ENCODE peak calls at places on chromosomes 13 and 19, in four cellular contexts. One of them, this sample, is unnamed.

GRCh38 chr13:110421696-110422395 is 114.8 kb downstream of the COL4A2 start:
- DNase-seq in H9: no peak
- DNase-seq in IMR-90: peak
- DNase-seq in H1: no peak
- DNase-seq in this sample: no peak

GRCh38 chr19:34502582-34503545 is 21.3 kb downstream of the WTIP start:
- DNase-seq in H9: no peak
- DNase-seq in IMR-90: peak
- DNase-seq in H1: peak
- DNase-seq in this sample: no peak

GRCh38 chr13:39415403-39415802 is 187.6 kb downstream of the LHFPL6 start:
- DNase-seq in H9: peak
- DNase-seq in IMR-90: peak
- DNase-seq in H1: no peak
- DNase-seq in this sample: peak

GRCh38 chr13:111549464-111549863 is 229.0 kb downstream of the TEX29 start:
- DNase-seq in H9: no peak
- DNase-seq in IMR-90: no peak
- DNase-seq in H1: no peak
- DNase-seq in this sample: peak

GRCh38 chr13:104773775-104774174 is 1707.6 kb upstream of the SLC10A2 start:
- DNase-seq in H9: no peak
- DNase-seq in IMR-90: peak
- DNase-seq in H1: peak
- DNase-seq in this sample: peak

GRCh38 chr19:34172661-34173144 is 399 bp downstream of the LSM14A start:
- DNase-seq in H9: no peak
- DNase-seq in IMR-90: no peak
- DNase-seq in H1: no peak
- DNase-seq in this sample: no peak

GRCh38 chr19:29771708-29772415 is 39.9 kb upstream of the CCNE1 start:
- DNase-seq in H9: peak
- DNase-seq in IMR-90: peak
- DNase-seq in H1: peak
- DNase-seq in this sample: peak

GRCh38 chr13:99265823-99266426 is 7.7 kb upstream of the GPR18 start:
- DNase-seq in H9: no peak
- DNase-seq in IMR-90: peak
- DNase-seq in H1: no peak
- DNase-seq in this sample: peak

GRCh38 chr19:1134431-1134830 is 30.6 kb downstream of the GPX4 start:
- DNase-seq in H9: no peak
- DNase-seq in IMR-90: no peak
- DNase-seq in H1: no peak
- DNase-seq in this sample: no peak

GRCh38 chr19:55529636-55530230 is 7.2 kb downstream of the SBK2 start:
- DNase-seq in H9: no peak
- DNase-seq in IMR-90: no peak
- DNase-seq in H1: no peak
- DNase-seq in this sample: no peak

GRCh38 chr13:95676100-95676774 is 702 bp upstream of the DNAJC3 start:
- DNase-seq in H9: peak
- DNase-seq in IMR-90: peak
- DNase-seq in H1: no peak
- DNase-seq in this sample: no peak

GRCh38 chr13:30466841-30467252 is 1.1 kb upstream of the HMGB1 start:
- DNase-seq in H9: no peak
- DNase-seq in IMR-90: peak
- DNase-seq in H1: no peak
- DNase-seq in this sample: peak

GRCh38 chr13:76725211-76725610 is 161.0 kb downstream of the KCTD12 start:
- DNase-seq in H9: no peak
- DNase-seq in IMR-90: peak
- DNase-seq in H1: no peak
- DNase-seq in this sample: no peak

GRCh38 chr13:107138987-107139386 is 571.0 kb upstream of the ARGLU1 start:
- DNase-seq in H9: no peak
- DNase-seq in IMR-90: no peak
- DNase-seq in H1: no peak
- DNase-seq in this sample: no peak

GRCh38 chr13:29846475-29847256 is 3.8 kb downstream of the UBL3 start:
- DNase-seq in H9: no peak
- DNase-seq in IMR-90: no peak
- DNase-seq in H1: no peak
- DNase-seq in this sample: no peak

GRCh38 chr13:78593652-78594494 is 9.5 kb downstream of the POU4F1 start:
- DNase-seq in H9: peak
- DNase-seq in IMR-90: no peak
- DNase-seq in H1: peak
- DNase-seq in this sample: peak

GRCh38 chr13:30830638-30830965 is 75.5 kb upstream of the MEDAG start:
- DNase-seq in H9: no peak
- DNase-seq in IMR-90: peak
- DNase-seq in H1: no peak
- DNase-seq in this sample: no peak

GRCh38 chr19:43575156-43575950 is at the start of the genes PINLYP and XRCC1:
- DNase-seq in H9: peak
- DNase-seq in IMR-90: peak
- DNase-seq in H1: peak
- DNase-seq in this sample: peak

GRCh38 chr13:108786578-108787100 is 157.2 kb downstream of the MYO16 start:
- DNase-seq in H9: no peak
- DNase-seq in IMR-90: no peak
- DNase-seq in H1: no peak
- DNase-seq in this sample: no peak

GRCh38 chr13:31951215-31951678 is 80.3 kb upstream of the FRY start:
- DNase-seq in H9: no peak
- DNase-seq in IMR-90: peak
- DNase-seq in H1: no peak
- DNase-seq in this sample: peak

GRCh38 chr13:23570931-23571330 is 719 bp downstream of the TNFRSF19 start:
- DNase-seq in H9: no peak
- DNase-seq in IMR-90: peak
- DNase-seq in H1: no peak
- DNase-seq in this sample: no peak

GRCh38 chr19:55581828-55582223 is 1.2 kb upstream of the ZNF579 start:
- DNase-seq in H9: no peak
- DNase-seq in IMR-90: no peak
- DNase-seq in H1: no peak
- DNase-seq in this sample: peak

GRCh38 chr19:3801412-3802096 is 15.4 kb upstream of the MATK start:
- DNase-seq in H9: peak
- DNase-seq in IMR-90: no peak
- DNase-seq in H1: peak
- DNase-seq in this sample: peak

GRCh38 chr13:104683789-104684188 is 1617.6 kb upstream of the SLC10A2 start:
- DNase-seq in H9: no peak
- DNase-seq in IMR-90: no peak
- DNase-seq in H1: no peak
- DNase-seq in this sample: peak

GRCh38 chr13:33045829-33046592 is 29.8 kb downstream of the KL start:
- DNase-seq in H9: no peak
- DNase-seq in IMR-90: no peak
- DNase-seq in H1: no peak
- DNase-seq in this sample: no peak

GRCh38 chr13:40168425-40169155 is 497.9 kb downstream of the FOXO1 start:
- DNase-seq in H9: no peak
- DNase-seq in IMR-90: no peak
- DNase-seq in H1: no peak
- DNase-seq in this sample: no peak

GRCh38 chr13:98919566-98919965 is 58.3 kb downstream of the DOCK9 start:
- DNase-seq in H9: no peak
- DNase-seq in IMR-90: no peak
- DNase-seq in H1: no peak
- DNase-seq in this sample: peak

GRCh38 chr13:43686557-43686956 is 100.2 kb downstream of the ENOX1 start:
- DNase-seq in H9: no peak
- DNase-seq in IMR-90: peak
- DNase-seq in H1: no peak
- DNase-seq in this sample: peak

GRCh38 chr19:46713781-46714522 is 3.0 kb downstream of the PRKD2 start:
- DNase-seq in H9: peak
- DNase-seq in IMR-90: peak
- DNase-seq in H1: peak
- DNase-seq in this sample: peak

GRCh38 chr19:35908977-35909683 is 1.0 kb upstream of the TYROBP start:
- DNase-seq in H9: no peak
- DNase-seq in IMR-90: no peak
- DNase-seq in H1: no peak
- DNase-seq in this sample: no peak

GRCh38 chr19:3788991-3789778 is 3.0 kb upstream of the MATK start:
- DNase-seq in H9: peak
- DNase-seq in IMR-90: no peak
- DNase-seq in H1: peak
- DNase-seq in this sample: no peak

GRCh38 chr13:36736119-36736726 is 62.4 kb downstream of the SERTM1 start:
- DNase-seq in H9: no peak
- DNase-seq in IMR-90: peak
- DNase-seq in H1: no peak
- DNase-seq in this sample: peak

GRCh38 chr13:97018029-97018819 is 23.9 kb upstream of the OXGR1 start:
- DNase-seq in H9: peak
- DNase-seq in IMR-90: peak
- DNase-seq in H1: peak
- DNase-seq in this sample: peak

GRCh38 chr13:34294483-34295129 is 476.7 kb downstream of the RFC3 start:
- DNase-seq in H9: no peak
- DNase-seq in IMR-90: no peak
- DNase-seq in H1: no peak
- DNase-seq in this sample: no peak

GRCh38 chr13:101111894-101112293 is 304.4 kb downstream of the NALCN start:
- DNase-seq in H9: no peak
- DNase-seq in IMR-90: peak
- DNase-seq in H1: no peak
- DNase-seq in this sample: no peak
- H3K56ac ChIP-seq in H9: no peak
- H3K56ac ChIP-seq in IMR-90: no peak
- H3K56ac ChIP-seq in H1: no peak
- H3K56ac ChIP-seq in this sample: no peak

DNA sequence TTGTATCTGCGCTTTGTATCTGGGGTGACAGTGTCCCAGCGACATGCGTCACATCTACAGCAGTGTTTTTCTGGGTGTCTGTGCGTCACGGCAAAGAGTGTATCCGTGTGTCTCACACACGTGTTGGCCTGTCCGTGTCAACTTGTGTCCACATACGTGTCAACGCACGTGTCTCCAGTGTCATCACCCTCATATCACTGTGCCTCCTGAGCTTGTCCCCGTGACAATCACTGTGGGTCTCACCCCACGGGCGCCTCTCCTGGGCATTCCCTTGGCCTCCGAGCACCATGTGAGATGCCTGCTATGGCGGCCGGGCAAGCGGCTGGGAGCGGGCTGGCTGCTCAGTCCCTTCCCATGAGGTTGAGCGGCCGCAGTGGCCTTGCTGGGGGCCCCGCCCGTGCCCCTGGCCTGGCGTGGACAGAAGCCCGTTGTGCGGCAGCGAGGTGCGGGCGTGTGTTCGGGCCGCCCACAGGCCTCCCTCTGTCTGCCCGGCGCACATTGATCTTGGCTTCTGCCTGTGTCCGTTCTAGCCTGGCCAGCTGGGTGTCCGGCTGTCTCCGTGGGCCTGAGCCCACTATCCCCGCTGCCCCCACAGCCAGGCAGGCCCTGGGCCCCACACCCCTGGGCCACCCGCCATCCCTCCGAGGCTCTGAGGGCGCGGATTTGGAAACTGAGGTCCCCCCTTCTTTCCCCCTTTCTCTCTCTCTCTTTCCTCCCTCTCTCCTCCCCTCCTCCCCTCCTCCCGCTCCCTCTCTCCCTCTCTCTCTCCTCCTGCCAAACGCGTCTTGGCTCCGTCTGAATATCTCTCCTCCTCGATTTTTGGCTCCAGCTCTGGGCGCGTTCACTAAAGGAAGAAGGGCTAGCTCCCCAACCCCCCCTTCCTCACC is 6.5 kb downstream of the NFIX start:
- DNase-seq in H9: no peak
- DNase-seq in IMR-90: no peak
- DNase-seq in H1: no peak
- DNase-seq in this sample: no peak
- H3K56ac ChIP-seq in H9: no peak
- H3K56ac ChIP-seq in IMR-90: no peak
- H3K56ac ChIP-seq in H1: no peak
- H3K56ac ChIP-seq in this sample: no peak

GRCh38 chr13:68509734-68510621 is 1279.8 kb upstream of the PCDH9 start:
- DNase-seq in H9: no peak
- DNase-seq in IMR-90: no peak
- DNase-seq in H1: no peak
- DNase-seq in this sample: no peak
- H3K56ac ChIP-seq in H9: no peak
- H3K56ac ChIP-seq in IMR-90: no peak
- H3K56ac ChIP-seq in H1: no peak
- H3K56ac ChIP-seq in this sample: no peak

GRCh38 chr19:51025401-51025800 is 1.0 kb downstream of the KLK11 start:
- DNase-seq in H9: no peak
- DNase-seq in IMR-90: no peak
- DNase-seq in H1: no peak
- DNase-seq in this sample: no peak

GRCh38 chr19:51024924-51025323 is 1.5 kb downstream of the KLK11 start:
- DNase-seq in H9: no peak
- DNase-seq in IMR-90: no peak
- DNase-seq in H1: no peak
- DNase-seq in this sample: no peak

GRCh38 chr19:51026554-51026831 is at the start of gene KLK11:
- DNase-seq in H9: no peak
- DNase-seq in IMR-90: no peak
- DNase-seq in H1: no peak
- DNase-seq in this sample: no peak

GRCh38 chr19:51027126-51027806 is 850 bp upstream of the KLK11 start:
- DNase-seq in H9: no peak
- DNase-seq in IMR-90: no peak
- DNase-seq in H1: no peak
- DNase-seq in this sample: no peak

DNA sequence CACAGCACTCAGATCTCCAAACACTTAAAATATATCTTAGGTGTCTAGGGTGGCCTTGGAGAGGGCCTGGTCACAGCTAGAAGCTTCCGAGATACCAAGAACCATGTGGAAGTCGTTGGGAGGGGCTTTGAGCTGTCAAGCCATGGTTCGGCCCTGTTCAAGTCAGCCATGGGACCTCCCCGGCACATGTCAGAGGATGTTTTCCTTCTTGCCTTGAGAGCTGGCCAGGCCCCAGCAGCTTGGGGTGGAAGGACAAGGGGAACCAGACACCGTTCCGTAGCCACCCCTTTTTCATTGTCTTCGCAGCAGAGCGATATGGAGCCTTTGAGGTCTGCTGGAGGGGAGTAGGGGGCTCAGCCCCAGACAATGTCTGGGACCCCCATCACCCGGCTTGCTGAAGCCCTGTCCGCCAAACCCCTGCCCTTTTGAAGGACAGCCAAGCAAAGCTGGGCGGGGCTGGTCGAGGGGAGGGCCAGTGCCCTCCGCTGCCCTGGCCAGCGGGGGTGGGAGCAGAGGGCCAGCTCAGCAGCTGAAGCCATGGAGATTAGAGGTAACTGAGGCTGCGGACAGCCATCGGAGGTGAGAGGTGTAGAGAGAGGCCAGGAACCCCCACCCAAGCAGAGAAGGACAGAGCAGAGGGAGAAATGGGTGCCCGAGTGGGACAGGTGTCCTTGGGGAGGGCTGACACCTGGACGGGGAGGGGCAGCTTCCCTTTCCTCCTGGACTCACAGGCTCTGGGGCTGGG is 435 bp downstream of the KLK11 start:
- DNase-seq in H9: no peak
- DNase-seq in IMR-90: no peak
- DNase-seq in H1: no peak
- DNase-seq in this sample: no peak
- H3K56ac ChIP-seq in H9: no peak
- H3K56ac ChIP-seq in IMR-90: no peak
- H3K56ac ChIP-seq in H1: no peak
- H3K56ac ChIP-seq in this sample: no peak

This sample was measured in mesendoderm.